ENCODE peak calls at places on chromosomes 5 and 9, in eight cellular contexts. One of them, this sample, is unnamed.
A peak's percentile ranks its signal among the peaks of the same experiment; 100 is the strongest.

GRCh38 chr5:20649966-20650365 is 662.0 kb upstream of the CDH18 start:
- DNase-seq in suprapubic skin: no peak
- DNase-seq in Peyer's patch: no peak
- DNase-seq in ovary: no peak
- DNase-seq in lower lobe of right lung: no peak
- DNase-seq in DND-41: no peak
- DNase-seq in HCT116: no peak
- DNase-seq in fibroblast of lung: peak; percentile 50
- DNase-seq in this sample: no peak

GRCh38 chr5:153866176-153866575 is 172.5 kb downstream of the FAM114A2 start:
- DNase-seq in suprapubic skin: no peak
- DNase-seq in Peyer's patch: no peak
- DNase-seq in ovary: no peak
- DNase-seq in lower lobe of right lung: no peak
- DNase-seq in DND-41: no peak
- DNase-seq in HCT116: no peak
- DNase-seq in fibroblast of lung: no peak
- DNase-seq in this sample: no peak

GRCh38 chr9:34985311-34985899 is 4.1 kb upstream of the DNAJB5 start:
- DNase-seq in suprapubic skin: no peak
- DNase-seq in Peyer's patch: no peak
- DNase-seq in ovary: no peak
- DNase-seq in lower lobe of right lung: no peak
- DNase-seq in DND-41: peak; percentile 63
- DNase-seq in HCT116: peak; percentile 59
- DNase-seq in fibroblast of lung: peak; percentile 68
- DNase-seq in this sample: peak; percentile 61

GRCh38 chr9:93266521-93267001 is 82.6 kb downstream of the WNK2 start:
- DNase-seq in suprapubic skin: peak; percentile 46
- DNase-seq in Peyer's patch: no peak
- DNase-seq in ovary: peak; percentile 6
- DNase-seq in lower lobe of right lung: no peak
- DNase-seq in DND-41: no peak
- DNase-seq in HCT116: no peak
- DNase-seq in fibroblast of lung: no peak
- DNase-seq in this sample: no peak

GRCh38 chr5:142079243-142079642 is 29.3 kb upstream of the NDFIP1 start:
- DNase-seq in suprapubic skin: no peak
- DNase-seq in Peyer's patch: no peak
- DNase-seq in ovary: no peak
- DNase-seq in lower lobe of right lung: no peak
- DNase-seq in DND-41: no peak
- DNase-seq in HCT116: no peak
- DNase-seq in fibroblast of lung: no peak
- DNase-seq in this sample: no peak

GRCh38 chr5:74056789-74057164 is 430.8 kb downstream of the ARHGEF28 start:
- DNase-seq in suprapubic skin: no peak
- DNase-seq in Peyer's patch: no peak
- DNase-seq in ovary: no peak
- DNase-seq in lower lobe of right lung: no peak
- DNase-seq in DND-41: no peak
- DNase-seq in HCT116: no peak
- DNase-seq in fibroblast of lung: peak; percentile 34
- DNase-seq in this sample: peak; percentile 44

GRCh38 chr5:385321-385720 is 57.7 kb upstream of the EXOC3 start:
- DNase-seq in suprapubic skin: no peak
- DNase-seq in Peyer's patch: no peak
- DNase-seq in ovary: no peak
- DNase-seq in lower lobe of right lung: no peak
- DNase-seq in DND-41: no peak
- DNase-seq in HCT116: no peak
- DNase-seq in fibroblast of lung: no peak
- DNase-seq in this sample: no peak

GRCh38 chr5:124061663-124062062 is 549.7 kb downstream of the CSNK1G3 start:
- DNase-seq in suprapubic skin: no peak
- DNase-seq in Peyer's patch: no peak
- DNase-seq in ovary: no peak
- DNase-seq in lower lobe of right lung: no peak
- DNase-seq in DND-41: no peak
- DNase-seq in HCT116: no peak
- DNase-seq in fibroblast of lung: peak; percentile 95
- DNase-seq in this sample: no peak

GRCh38 chr5:151107084-151107483 is 26.2 kb upstream of the TNIP1 start:
- DNase-seq in suprapubic skin: no peak
- DNase-seq in Peyer's patch: no peak
- DNase-seq in ovary: no peak
- DNase-seq in lower lobe of right lung: no peak
- DNase-seq in DND-41: no peak
- DNase-seq in HCT116: no peak
- DNase-seq in fibroblast of lung: no peak
- DNase-seq in this sample: no peak

GRCh38 chr9:37100750-37101149 is 19.6 kb upstream of the ZCCHC7 start:
- DNase-seq in suprapubic skin: no peak
- DNase-seq in Peyer's patch: no peak
- DNase-seq in ovary: no peak
- DNase-seq in lower lobe of right lung: no peak
- DNase-seq in DND-41: no peak
- DNase-seq in HCT116: no peak
- DNase-seq in fibroblast of lung: no peak
- DNase-seq in this sample: no peak

DNA sequence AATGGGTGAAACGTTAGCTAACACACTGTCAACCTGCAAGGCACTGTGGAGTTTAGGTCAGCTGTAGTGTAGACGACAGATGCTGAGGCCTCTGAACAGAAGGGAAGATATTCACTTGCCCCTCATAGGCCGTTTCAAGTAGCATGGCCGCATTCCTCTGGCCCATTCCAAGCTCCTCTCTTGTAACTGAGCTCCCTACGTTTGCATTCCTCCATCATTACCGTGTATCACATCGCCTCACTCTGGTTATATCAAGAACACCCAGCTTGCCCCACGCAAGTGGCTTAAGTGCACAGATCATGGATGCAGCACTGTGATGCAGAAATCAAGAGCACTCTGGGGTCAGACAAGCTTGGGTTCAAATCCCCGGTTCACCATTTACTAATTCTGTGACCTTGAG is 43.3 kb downstream of the PRELID2 start:
- DNase-seq in suprapubic skin: no peak
- DNase-seq in Peyer's patch: no peak
- DNase-seq in ovary: no peak
- DNase-seq in lower lobe of right lung: no peak
- DNase-seq in DND-41: no peak
- DNase-seq in HCT116: no peak
- DNase-seq in fibroblast of lung: no peak
- DNase-seq in this sample: no peak
- TF ChIP-seq CTCF in suprapubic skin: no peak
- TF ChIP-seq CTCF in Peyer's patch: no peak
- TF ChIP-seq CTCF in ovary: no peak
- TF ChIP-seq CTCF in lower lobe of right lung: no peak
- TF ChIP-seq CTCF in DND-41: no peak
- TF ChIP-seq CTCF in HCT116: no peak
- TF ChIP-seq CTCF in fibroblast of lung: no peak
- TF ChIP-seq CTCF in this sample: no peak

DNA sequence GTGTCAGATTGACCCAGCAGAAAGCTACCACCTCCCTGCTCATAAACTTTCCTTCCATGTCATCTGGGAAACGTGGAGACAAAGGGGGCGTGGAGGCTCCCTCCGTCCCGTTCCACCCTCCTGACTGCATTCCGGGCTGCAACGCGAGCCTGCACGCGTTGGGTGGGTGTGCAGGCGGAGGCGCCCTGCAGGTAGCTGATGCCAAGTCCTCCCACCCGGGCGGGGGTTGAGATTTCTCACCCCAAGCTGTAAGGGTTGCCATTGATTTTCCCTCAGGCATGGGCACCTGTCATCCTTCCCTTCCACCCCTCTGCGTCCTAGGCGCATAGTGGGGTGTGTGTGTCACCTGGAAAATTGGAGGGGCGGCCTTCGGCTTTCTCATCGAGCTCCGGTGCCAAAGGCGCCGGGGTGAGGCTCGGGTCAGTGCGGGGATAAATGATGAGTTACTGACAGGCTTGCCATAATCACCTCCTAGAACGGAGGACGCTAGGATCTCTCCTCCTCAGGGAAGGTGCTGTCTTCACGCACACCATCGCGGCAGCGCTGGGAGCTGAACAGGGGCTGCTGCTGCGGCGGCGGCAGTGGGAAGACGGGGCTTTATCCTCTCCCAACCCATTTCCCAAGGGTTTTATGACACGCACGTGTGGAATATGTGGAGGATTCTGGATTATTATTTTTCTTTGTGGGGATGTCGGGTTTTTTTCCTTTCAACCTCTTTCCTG is 934 bp downstream of the PLPPR1 start:
- DNase-seq in suprapubic skin: no peak
- DNase-seq in Peyer's patch: no peak
- DNase-seq in ovary: no peak
- DNase-seq in lower lobe of right lung: no peak
- DNase-seq in DND-41: no peak
- DNase-seq in HCT116: no peak
- DNase-seq in fibroblast of lung: no peak
- DNase-seq in this sample: peak; percentile 54
- H3K27ac ChIP-seq in suprapubic skin: no peak overlapping the region
- H3K27ac ChIP-seq in Peyer's patch: no peak overlapping the region
- H3K27ac ChIP-seq in ovary: no peak overlapping the region
- H3K27ac ChIP-seq in lower lobe of right lung: no peak overlapping the region
- H3K27ac ChIP-seq in DND-41: no peak overlapping the region
- H3K27ac ChIP-seq in HCT116: no peak overlapping the region
- H3K27ac ChIP-seq in fibroblast of lung: no peak overlapping the region
- H3K27ac ChIP-seq in this sample: no peak overlapping the region

DNA sequence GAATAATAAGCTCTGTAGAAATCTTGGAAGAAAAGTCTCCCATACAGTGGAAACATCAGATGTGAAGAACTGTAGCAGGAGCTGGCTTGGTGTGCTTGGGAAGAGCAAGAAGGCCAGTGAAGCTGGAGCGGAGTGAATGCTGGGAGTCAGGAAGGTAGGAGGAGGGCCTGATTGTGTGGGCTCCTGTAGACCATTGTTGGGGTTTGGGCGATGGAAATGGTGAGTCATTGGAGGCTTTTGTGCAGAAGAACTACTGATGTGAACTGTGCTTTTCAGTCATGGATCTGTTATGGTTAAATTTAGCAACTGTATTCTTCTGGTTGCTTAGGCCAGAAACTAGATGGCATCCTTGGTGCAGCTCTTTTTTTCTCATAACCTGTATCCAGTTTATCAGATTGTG is 2.3 kb downstream of the ICE1 start:
- DNase-seq in suprapubic skin: no peak
- DNase-seq in Peyer's patch: no peak
- DNase-seq in ovary: no peak
- DNase-seq in lower lobe of right lung: no peak
- DNase-seq in DND-41: no peak
- DNase-seq in HCT116: no peak
- DNase-seq in fibroblast of lung: no peak
- DNase-seq in this sample: no peak
- H3K4me3 ChIP-seq in suprapubic skin: no peak overlapping the region
- H3K4me3 ChIP-seq in Peyer's patch: no peak overlapping the region
- H3K4me3 ChIP-seq in ovary: no peak overlapping the region
- H3K4me3 ChIP-seq in lower lobe of right lung: no peak overlapping the region
- H3K4me3 ChIP-seq in DND-41: no peak overlapping the region
- H3K4me3 ChIP-seq in HCT116: no peak overlapping the region
- H3K4me3 ChIP-seq in fibroblast of lung: no peak overlapping the region
- H3K4me3 ChIP-seq in this sample: no peak overlapping the region

GRCh38 chr9:107486674-107487520 is 2.7 kb downstream of the KLF4 start:
- DNase-seq in suprapubic skin: peak; percentile 73
- DNase-seq in Peyer's patch: peak; percentile 52
- DNase-seq in ovary: no peak
- DNase-seq in lower lobe of right lung: peak; percentile 51
- DNase-seq in DND-41: no peak
- DNase-seq in HCT116: no peak
- DNase-seq in fibroblast of lung: peak; percentile 27
- DNase-seq in this sample: no peak

GRCh38 chr9:107485451-107486043 is 4.0 kb downstream of the KLF4 start:
- DNase-seq in suprapubic skin: peak; percentile 67
- DNase-seq in Peyer's patch: no peak
- DNase-seq in ovary: peak; percentile 41
- DNase-seq in lower lobe of right lung: no peak
- DNase-seq in DND-41: no peak
- DNase-seq in HCT116: no peak
- DNase-seq in fibroblast of lung: peak; percentile 26
- DNase-seq in this sample: no peak

GRCh38 chr9:107483666-107484065 is 5.9 kb downstream of the KLF4 start:
- DNase-seq in suprapubic skin: no peak
- DNase-seq in Peyer's patch: no peak
- DNase-seq in ovary: no peak
- DNase-seq in lower lobe of right lung: no peak
- DNase-seq in DND-41: no peak
- DNase-seq in HCT116: no peak
- DNase-seq in fibroblast of lung: no peak
- DNase-seq in this sample: no peak

GRCh38 chr9:107481035-107481434 is 8.5 kb downstream of the KLF4 start:
- DNase-seq in suprapubic skin: no peak
- DNase-seq in Peyer's patch: no peak
- DNase-seq in ovary: no peak
- DNase-seq in lower lobe of right lung: no peak
- DNase-seq in DND-41: no peak
- DNase-seq in HCT116: no peak
- DNase-seq in fibroblast of lung: peak; percentile 50
- DNase-seq in this sample: no peak

DNA sequence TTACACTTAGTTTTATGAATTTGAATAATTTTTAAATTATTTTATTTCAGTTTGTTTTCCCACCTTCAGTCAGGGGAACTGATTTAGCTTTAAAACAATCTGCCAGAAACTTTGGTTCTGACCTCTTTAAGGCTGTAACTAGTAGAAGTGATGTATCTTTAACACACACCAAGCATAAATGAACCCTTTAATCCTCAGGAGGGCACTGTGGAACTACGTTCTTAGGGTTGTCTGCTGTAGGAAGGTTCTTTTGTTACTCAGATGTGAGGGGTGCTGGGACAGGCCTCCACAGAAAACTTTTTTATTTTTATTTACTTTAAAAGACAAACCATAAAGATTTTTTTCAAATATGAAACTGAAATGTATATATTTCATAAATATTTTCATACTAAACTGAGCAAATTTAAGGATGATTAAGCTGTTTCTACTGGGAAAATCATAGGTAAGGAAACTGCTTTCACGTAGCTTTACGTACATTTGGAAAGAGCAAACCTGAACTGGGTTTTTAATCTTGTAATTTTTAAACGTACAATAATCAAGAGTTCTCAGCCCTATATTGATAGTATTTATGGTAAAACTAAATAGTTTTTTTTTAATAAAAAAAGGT is 5.3 kb downstream of the KLF4 start:
- DNase-seq in suprapubic skin: no peak
- DNase-seq in Peyer's patch: no peak
- DNase-seq in ovary: no peak
- DNase-seq in lower lobe of right lung: no peak
- DNase-seq in DND-41: no peak
- DNase-seq in HCT116: peak; percentile 64
- DNase-seq in fibroblast of lung: peak; percentile 93
- DNase-seq in this sample: no peak
- TF ChIP-seq CTCF in suprapubic skin: peak; percentile 25
- TF ChIP-seq CTCF in Peyer's patch: peak; percentile 79
- TF ChIP-seq CTCF in ovary: peak; percentile 68
- TF ChIP-seq CTCF in lower lobe of right lung: peak; percentile 55
- TF ChIP-seq CTCF in DND-41: peak; percentile 41
- TF ChIP-seq CTCF in HCT116: no peak
- TF ChIP-seq CTCF in fibroblast of lung: peak; percentile 56
- TF ChIP-seq CTCF in this sample: peak; percentile 42